ENCODE peak calls at places on chromosomes 4 and X, in four cellular contexts. P is Calu3, C is foreskin fibroblast, D is astrocyte. B is an unnamed sample.

GRCh38 chrX:29528281-29528680 is 687.1 kb upstream of the MAGEB2 start:
- DNase-seq in P (no peak), C (no peak), D (no peak), B (no peak)

GRCh38 chr4:123649644-123650356 is 253.2 kb downstream of the SPRY1 start:
- DNase-seq in P (peak; percentile 50), C (peak; percentile 69), D (peak; percentile 74), B (no peak)

GRCh38 chr4:80610845-80611244 is 275.3 kb downstream of the CFAP299 start:
- DNase-seq in P (peak; percentile 4), C (peak; percentile 67), D (peak; percentile 47), B (no peak)

GRCh38 chr4:22187203-22187835 is 238.7 kb upstream of the KCNIP4 start:
- DNase-seq in P (no peak), C (no peak), D (no peak), B (no peak)

GRCh38 chr4:148315049-148315448 is 127.2 kb downstream of the NR3C2 start:
- DNase-seq in P (no peak), C (no peak), D (peak; percentile 92), B (no peak)

GRCh38 chr4:41213563-41214157 is 682 bp downstream of the APBB2 start:
- DNase-seq in P (peak; percentile 10), C (peak; percentile 52), D (no peak), B (no peak)

GRCh38 chr4:77240469-77241066 is 83.6 kb downstream of the CCNG2 start:
- DNase-seq in P (peak; percentile 75), C (peak; percentile 80), D (peak; percentile 8), B (no peak)

GRCh38 chr4:76690906-76691275 is 207.1 kb downstream of the SOWAHB start:
- DNase-seq in P (no peak), C (peak; percentile 51), D (no peak), B (no peak)

GRCh38 chrX:72060196-72060974 is 71.3 kb downstream of the RTL5 start:
- DNase-seq in P (no peak), C (no peak), D (no peak), B (no peak)

GRCh38 chr4:134807231-134807745 is 605.7 kb upstream of the PABPC4L start:
- DNase-seq in P (no peak), C (no peak), D (no peak), B (no peak)

GRCh38 chrX:19515615-19516105 is 352 bp upstream of the MAP3K15 start:
- DNase-seq in P (no peak), C (no peak), D (no peak), B (no peak)

GRCh38 chr4:181905708-181906107 is 337.5 kb upstream of the TENM3 start:
- DNase-seq in P (no peak), C (no peak), D (no peak), B (no peak)

GRCh38 chrX:77901506-77901905 is 2.2 kb downstream of the COX7B start:
- DNase-seq in P (no peak), C (no peak), D (no peak), B (no peak)

GRCh38 chr4:185559913-185560281 is 24.6 kb upstream of the PDLIM3 start:
- DNase-seq in P (peak; percentile 59), C (peak; percentile 26), D (peak; percentile 81), B (no peak)

GRCh38 chrX:68343551-68343950 is 89.7 kb downstream of the OPHN1 start:
- DNase-seq in P (no peak), C (peak; percentile 4), D (no peak), B (no peak)

GRCh38 chr4:73477176-73477575 is 4.4 kb upstream of the AFM start:
- DNase-seq in P (no peak), C (no peak), D (no peak), B (no peak)

GRCh38 chrX:66698273-66699204 is 59.7 kb upstream of the EDA2R start:
- DNase-seq in P (no peak), C (no peak), D (no peak), B (no peak)

GRCh38 chr4:57591073-57591472 is 480.9 kb upstream of the IGFBP7 start:
- DNase-seq in P (no peak), C (no peak), D (no peak), B (no peak)

GRCh38 chr4:80173387-80173786 is 23.9 kb upstream of the PRDM8 start:
- DNase-seq in P (no peak), C (peak; percentile 89), D (peak; percentile 84), B (no peak)

GRCh38 chrX:96704661-96705060 is 20.0 kb downstream of the DIAPH2 start:
- DNase-seq in P (no peak), C (no peak), D (no peak), B (no peak)

GRCh38 chrX:102988517-102988916 is 51.4 kb downstream of the RAB40AL start:
- DNase-seq in P (no peak), C (no peak), D (no peak), B (no peak)

GRCh38 chr4:80142396-80143304 is 54.7 kb upstream of the PRDM8 start:
- DNase-seq in P (no peak), C (no peak), D (peak; percentile 8), B (no peak)

GRCh38 chrX:119622356-119623232 is 16.4 kb upstream of the NKRF start:
- DNase-seq in P (no peak), C (peak; percentile 84), D (peak; percentile 64), B (no peak)

GRCh38 chr4:145130788-145131398 is 32.8 kb downstream of the ABCE1 start:
- DNase-seq in P (no peak), C (peak; percentile 80), D (peak; percentile 95), B (no peak)

GRCh38 chr4:123767801-123768200 is 371.2 kb downstream of the SPRY1 start:
- DNase-seq in P (no peak), C (peak; percentile 31), D (no peak), B (no peak)

GRCh38 chrX:43881410-43882293 is 598 bp downstream of the MAOB start:
- DNase-seq in P (peak; percentile 6), C (no peak), D (no peak), B (no peak)

GRCh38 chrX:8404443-8404842 is 60.2 kb upstream of the VCX3B start:
- DNase-seq in P (no peak), C (no peak), D (peak; percentile 91), B (no peak)

GRCh38 chr4:170990989-170991589 is 822.1 kb upstream of the GALNTL6 start:
- DNase-seq in P (peak; percentile 22), C (no peak), D (no peak), B (no peak)

GRCh38 chr4:169124661-169125060 is 114.6 kb upstream of the CBR4 start:
- DNase-seq in P (no peak), C (no peak), D (no peak), B (no peak)

GRCh38 chrX:110853610-110854009 is 58.0 kb upstream of the CHRDL1 start:
- DNase-seq in P (peak; percentile 24), C (peak; percentile 55), D (peak; percentile 5), B (no peak)

GRCh38 chr4:92014060-92014459 is 289.7 kb upstream of the GRID2 start:
- DNase-seq in P (no peak), C (no peak), D (no peak), B (no peak)

DNA sequence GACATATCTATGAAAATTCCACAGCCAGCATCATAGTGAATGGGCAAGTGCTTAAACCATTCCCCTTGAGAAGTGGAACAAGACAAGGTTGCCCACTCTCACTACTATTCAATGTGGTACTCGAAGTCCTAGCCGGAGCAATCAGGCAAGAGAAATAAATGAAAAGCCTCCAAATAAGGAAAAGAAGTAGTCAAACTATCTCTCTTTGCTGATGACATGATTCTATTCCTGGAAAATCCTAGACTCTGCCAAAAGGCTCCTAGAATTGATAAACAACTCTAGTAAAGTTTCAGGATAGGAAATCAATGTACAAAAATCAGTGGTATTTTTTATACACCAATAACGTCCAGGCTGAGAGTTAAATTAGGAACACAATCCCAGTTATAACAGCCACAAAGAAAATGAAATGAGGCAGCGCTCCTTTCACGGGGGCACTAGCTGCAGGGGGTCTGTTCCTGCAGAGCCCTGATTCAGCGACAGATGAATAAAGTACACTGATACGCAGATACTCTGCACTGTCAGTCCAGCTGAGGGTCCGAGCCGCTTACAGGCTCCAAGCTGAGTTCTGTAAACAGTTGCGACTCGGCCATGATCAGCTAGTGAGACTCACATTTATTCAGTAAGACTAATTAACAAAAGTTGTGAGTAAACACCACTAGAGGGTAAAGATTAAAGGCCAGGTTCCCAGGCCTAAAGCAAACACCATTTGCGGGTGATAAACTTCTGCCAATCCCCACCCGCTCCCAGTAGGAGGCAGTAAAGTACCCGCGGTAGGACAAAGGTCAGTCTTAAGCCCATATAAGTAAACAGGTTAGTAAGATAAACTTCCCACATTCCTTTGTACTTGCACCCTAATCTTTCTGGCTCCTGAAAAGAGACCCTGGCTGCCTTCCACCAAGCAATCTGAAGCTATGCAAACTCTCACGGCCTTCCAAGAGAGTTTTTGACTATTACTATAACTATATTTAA is 290.6 kb upstream of the GRID2 start:
- DNase-seq in P (no peak), C (no peak), D (no peak), B (no peak)
- TF ChIP-seq CTCF in P (no peak), C (no peak), D (no peak), B (no peak)

DNA sequence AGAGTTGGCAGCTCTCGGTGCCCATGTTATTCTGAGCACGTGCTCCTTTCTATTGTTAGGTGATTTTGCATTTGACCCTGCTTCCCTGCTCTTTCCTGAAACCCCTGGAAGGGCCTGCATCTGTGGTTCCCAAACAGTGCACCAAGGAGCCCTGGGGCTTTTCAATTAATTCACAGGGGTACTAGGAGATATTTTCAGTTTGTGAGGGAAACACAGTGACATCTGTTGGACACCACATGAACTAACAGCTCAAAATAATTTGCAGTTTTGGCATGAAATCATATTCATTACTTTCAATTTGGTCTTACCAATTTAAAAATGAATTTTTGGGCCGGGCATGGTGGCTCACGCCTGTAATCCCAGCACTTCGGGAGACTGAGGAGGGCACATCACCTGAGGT is 156.6 kb downstream of the GATB start:
- DNase-seq in P (no peak), C (peak; percentile 53), D (no peak), B (no peak)
- TF ChIP-seq CTCF in P (no peak), C (peak; percentile 47), D (peak; percentile 48), B (no peak)

GRCh38 chrX:17527135-17527701 is 152.2 kb downstream of the NHS start:
- DNase-seq in P (peak; percentile 3), C (no peak), D (no peak), B (no peak)

GRCh38 chrX:17535229-17535628 is 160.2 kb downstream of the NHS start:
- DNase-seq in P (peak; percentile 35), C (peak; percentile 45), D (no peak), B (no peak)

GRCh38 chrX:17527932-17528331 is 152.9 kb downstream of the NHS start:
- DNase-seq in P (no peak), C (no peak), D (no peak), B (no peak)

GRCh38 chrX:17529349-17529748 is 154.3 kb downstream of the NHS start:
- DNase-seq in P (no peak), C (no peak), D (no peak), B (no peak)

DNA sequence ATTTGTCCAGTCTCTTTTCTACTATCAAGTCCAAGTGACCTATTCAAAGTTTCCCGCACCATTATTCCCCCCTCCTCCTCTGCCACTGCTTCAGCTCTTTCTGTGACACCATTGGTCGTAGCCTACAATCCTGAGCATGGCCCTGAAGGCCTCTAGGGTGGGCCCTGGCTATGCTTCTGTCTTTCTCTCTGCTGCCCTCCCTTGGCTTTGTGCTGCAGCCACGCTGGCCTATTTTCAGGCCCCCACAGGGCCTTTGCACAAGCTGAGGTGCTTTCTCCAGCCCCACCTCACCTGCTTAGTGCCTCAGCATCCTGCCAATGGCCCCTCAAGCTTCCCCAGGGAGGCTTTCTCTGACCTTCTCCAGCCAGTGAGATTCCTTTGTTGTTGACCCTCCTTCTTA is 156.5 kb downstream of the NHS start:
- DNase-seq in P (no peak), C (no peak), D (no peak), B (no peak)
- TF ChIP-seq CTCF in P (no peak), C (no peak), D (no peak), B (no peak)

DNA sequence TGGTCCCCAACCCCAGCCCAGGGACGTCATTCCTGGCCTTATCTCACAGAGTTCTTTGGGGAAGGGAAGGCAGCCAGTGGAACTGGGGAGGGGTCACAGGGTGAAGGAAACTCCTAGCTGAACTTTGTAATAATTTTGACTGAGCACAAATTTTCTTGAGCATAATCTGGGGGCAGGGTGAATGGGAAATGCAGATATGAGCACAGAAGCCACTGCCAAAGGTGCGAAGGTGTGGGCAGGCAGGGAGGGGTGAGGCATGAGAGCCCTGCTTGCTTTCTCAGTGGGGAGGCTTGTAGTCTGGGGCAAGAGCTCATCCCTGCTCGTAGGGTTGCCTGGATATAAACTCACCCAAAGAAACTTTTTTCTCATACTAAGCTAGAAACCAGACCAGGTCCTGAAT is 34.9 kb downstream of the MGAT4D start:
- DNase-seq in P (no peak), C (no peak), D (no peak), B (no peak)
- TF ChIP-seq CTCF in P (no peak), C (no peak), D (no peak), B (no peak)

B was measured in omental fat pad.